ENCODE peak calls at places on chromosomes 11 and 22, in four cellular contexts. One of them, this sample, is unnamed.

GRCh38 chr11:124079631-124080318 is 35.5 kb upstream of the VWA5A start:
- DNase-seq in K562: peak; percentile 72
- DNase-seq in AG04450: no peak
- DNase-seq in sigmoid colon: no peak
- DNase-seq in this sample: no peak

GRCh38 chr11:84800755-84801346 is 826.3 kb downstream of the DLG2 start:
- DNase-seq in AG04450: peak; percentile 15
- DNase-seq in K562: no peak
- DNase-seq in sigmoid colon: no peak
- DNase-seq in this sample: no peak

GRCh38 chr22:44425356-44425755 is 72.7 kb downstream of the RTL6 start:
- DNase-seq in sigmoid colon: peak; percentile 37
- DNase-seq in AG04450: peak; percentile 20
- DNase-seq in K562: no peak
- DNase-seq in this sample: no peak

GRCh38 chr22:27581688-27582087 is 219.9 kb downstream of the MN1 start:
- DNase-seq in K562: no peak
- DNase-seq in sigmoid colon: peak; percentile 95
- DNase-seq in AG04450: peak; percentile 48
- DNase-seq in this sample: no peak

GRCh38 chr22:28381427-28382167 is 298.0 kb downstream of the TTC28 start:
- DNase-seq in AG04450: peak; percentile 8
- DNase-seq in sigmoid colon: no peak
- DNase-seq in K562: no peak
- DNase-seq in this sample: no peak

GRCh38 chr22:45438364-45438763 is 24.9 kb downstream of the RIBC2 start:
- DNase-seq in K562: no peak
- DNase-seq in sigmoid colon: no peak
- DNase-seq in AG04450: peak; percentile 65
- DNase-seq in this sample: no peak

GRCh38 chr22:46731246-46732040 is 6.6 kb downstream of the CERK start:
- DNase-seq in AG04450: no peak
- DNase-seq in K562: no peak
- DNase-seq in sigmoid colon: no peak
- DNase-seq in this sample: no peak

GRCh38 chr11:86476109-86476861 is 101.6 kb downstream of the CCDC81 start:
- DNase-seq in sigmoid colon: no peak
- DNase-seq in AG04450: no peak
- DNase-seq in K562: no peak
- DNase-seq in this sample: no peak

GRCh38 chr11:130051077-130051476 is 18.6 kb upstream of the APLP2 start:
- DNase-seq in K562: no peak
- DNase-seq in AG04450: no peak
- DNase-seq in sigmoid colon: no peak
- DNase-seq in this sample: no peak

GRCh38 chr11:71179877-71180276 is 72.5 kb downstream of the SHANK2 start:
- DNase-seq in K562: no peak
- DNase-seq in sigmoid colon: peak; percentile 29
- DNase-seq in AG04450: no peak
- DNase-seq in this sample: no peak

GRCh38 chr11:70109903-70110302 is 31.8 kb downstream of the ANO1 start:
- DNase-seq in K562: no peak
- DNase-seq in AG04450: no peak
- DNase-seq in sigmoid colon: no peak
- DNase-seq in this sample: no peak

GRCh38 chr22:37704645-37705044 is 7.8 kb downstream of the TRIOBP start:
- DNase-seq in AG04450: no peak
- DNase-seq in sigmoid colon: no peak
- DNase-seq in K562: no peak
- DNase-seq in this sample: no peak

GRCh38 chr11:105862736-105863367 is 159.2 kb downstream of the MSANTD4 start:
- DNase-seq in sigmoid colon: no peak
- DNase-seq in K562: no peak
- DNase-seq in AG04450: peak; percentile 13
- DNase-seq in this sample: peak; percentile 38

GRCh38 chr11:59025097-59025496 is 61.0 kb upstream of the GLYATL1B start:
- DNase-seq in K562: no peak
- DNase-seq in sigmoid colon: no peak
- DNase-seq in AG04450: no peak
- DNase-seq in this sample: no peak

GRCh38 chr22:28989484-28989883 is 72.1 kb downstream of the C22orf31 start:
- DNase-seq in AG04450: no peak
- DNase-seq in sigmoid colon: peak; percentile 66
- DNase-seq in K562: no peak
- DNase-seq in this sample: no peak

GRCh38 chr11:111064118-111064517 is 181.4 kb upstream of the POU2AF2 start:
- DNase-seq in AG04450: peak; percentile 64
- DNase-seq in K562: no peak
- DNase-seq in sigmoid colon: no peak
- DNase-seq in this sample: no peak

GRCh38 chr11:118892515-118892914 is 8.8 kb downstream of the CXCR5 start:
- DNase-seq in K562: no peak
- DNase-seq in AG04450: no peak
- DNase-seq in sigmoid colon: no peak
- DNase-seq in this sample: peak; percentile 93

GRCh38 chr22:33835196-33835788 is 85.0 kb downstream of the LARGE1 start:
- DNase-seq in AG04450: no peak
- DNase-seq in sigmoid colon: no peak
- DNase-seq in K562: no peak
- DNase-seq in this sample: no peak

GRCh38 chr11:47998733-47999359 is 18.5 kb downstream of the PTPRJ start:
- DNase-seq in K562: no peak
- DNase-seq in AG04450: no peak
- DNase-seq in sigmoid colon: no peak
- DNase-seq in this sample: no peak

GRCh38 chr22:47168900-47169800 is 406.7 kb downstream of the TBC1D22A start:
- DNase-seq in sigmoid colon: peak; percentile 46
- DNase-seq in K562: no peak
- DNase-seq in AG04450: no peak
- DNase-seq in this sample: no peak

GRCh38 chr11:86719781-86720463 is 47.5 kb upstream of the ME3 start:
- DNase-seq in K562: no peak
- DNase-seq in AG04450: no peak
- DNase-seq in sigmoid colon: no peak
- DNase-seq in this sample: no peak

GRCh38 chr11:100543386-100543785 is 143.7 kb upstream of the ARHGAP42 start:
- DNase-seq in K562: no peak
- DNase-seq in AG04450: no peak
- DNase-seq in sigmoid colon: no peak
- DNase-seq in this sample: no peak

GRCh38 chr11:22703040-22703439 is 36.6 kb downstream of the GAS2 start:
- DNase-seq in AG04450: peak; percentile 46
- DNase-seq in K562: no peak
- DNase-seq in sigmoid colon: no peak
- DNase-seq in this sample: no peak

GRCh38 chr11:45879803-45880685 is 5.4 kb upstream of the MAPK8IP1 start:
- DNase-seq in sigmoid colon: no peak
- DNase-seq in K562: peak; percentile 32
- DNase-seq in AG04450: no peak
- DNase-seq in this sample: no peak

GRCh38 chr11:45173064-45173463 is 26.6 kb downstream of the PRDM11 start:
- DNase-seq in AG04450: no peak
- DNase-seq in K562: no peak
- DNase-seq in sigmoid colon: no peak
- DNase-seq in this sample: no peak

DNA sequence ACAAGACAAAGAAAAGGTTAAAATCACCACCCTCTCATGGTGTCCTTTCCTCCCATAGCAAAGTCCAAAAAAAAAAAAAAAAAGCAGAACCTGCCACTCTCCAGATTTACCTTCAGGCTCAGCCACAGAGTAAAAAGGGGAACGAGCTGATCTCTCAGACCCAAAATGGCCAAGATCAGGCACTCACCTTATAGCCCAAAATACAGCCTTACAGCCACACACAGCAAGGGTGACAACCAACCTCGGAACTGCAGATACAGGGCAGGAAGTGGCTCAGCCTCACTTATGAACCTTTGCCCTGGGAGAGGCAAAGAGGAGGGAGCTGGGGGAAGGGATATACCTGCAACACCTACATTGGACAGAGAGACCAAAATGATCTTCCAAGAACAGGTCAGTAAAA is 4.5 kb downstream of the FHIP1B start:
- DNase-seq in sigmoid colon: no peak
- DNase-seq in K562: no peak
- DNase-seq in AG04450: no peak
- DNase-seq in this sample: peak; percentile 48
- H3K4me3 ChIP-seq in sigmoid colon: no peak overlapping the region
- H3K4me3 ChIP-seq in K562: no peak overlapping the region
- H3K4me3 ChIP-seq in AG04450: no peak overlapping the region
- H3K4me3 ChIP-seq in this sample: no peak overlapping the region

GRCh38 chr22:42770941-42771647 is 50.4 kb upstream of the A4GALT start:
- DNase-seq in K562: no peak
- DNase-seq in sigmoid colon: no peak
- DNase-seq in AG04450: no peak
- DNase-seq in this sample: no peak
- H3K4me3 ChIP-seq in K562: no peak overlapping the region
- H3K4me3 ChIP-seq in sigmoid colon: no peak overlapping the region
- H3K4me3 ChIP-seq in AG04450: no peak overlapping the region
- H3K4me3 ChIP-seq in this sample: no peak overlapping the region

GRCh38 chr11:61869636-61870428 is 21.5 kb downstream of the FADS3 start:
- DNase-seq in AG04450: no peak
- DNase-seq in K562: peak; percentile 82
- DNase-seq in sigmoid colon: no peak
- DNase-seq in this sample: no peak

GRCh38 chr11:61870429-61871039 is 20.8 kb downstream of the FADS3 start:
- DNase-seq in AG04450: no peak
- DNase-seq in K562: no peak
- DNase-seq in sigmoid colon: no peak
- DNase-seq in this sample: no peak

GRCh38 chr11:61868601-61869476 is 22.5 kb downstream of the FADS3 start:
- DNase-seq in AG04450: no peak
- DNase-seq in sigmoid colon: no peak
- DNase-seq in K562: no peak
- DNase-seq in this sample: no peak

GRCh38 chr11:61872935-61873565 is 18.3 kb downstream of the FADS3 start:
- DNase-seq in sigmoid colon: peak; percentile 61
- DNase-seq in K562: no peak
- DNase-seq in AG04450: no peak
- DNase-seq in this sample: no peak

GRCh38 chr11:61871158-61871597 is 20.2 kb downstream of the FADS3 start:
- DNase-seq in K562: peak; percentile 90
- DNase-seq in sigmoid colon: peak; percentile 88
- DNase-seq in AG04450: peak; percentile 36
- DNase-seq in this sample: peak; percentile 51
- H3K4me3 ChIP-seq in K562: no peak overlapping the region
- H3K4me3 ChIP-seq in sigmoid colon: no peak overlapping the region
- H3K4me3 ChIP-seq in AG04450: peak overlapping the region; percentile 43
- H3K4me3 ChIP-seq in this sample: peak overlapping the region; percentile 42

GRCh38 chr11:68750197-68750987 is 928 bp downstream of the TESMIN start:
- DNase-seq in AG04450: no peak
- DNase-seq in sigmoid colon: no peak
- DNase-seq in K562: peak; percentile 36
- DNase-seq in this sample: no peak
- H3K4me3 ChIP-seq in AG04450: no peak overlapping the region
- H3K4me3 ChIP-seq in sigmoid colon: peak overlapping the region; percentile 50
- H3K4me3 ChIP-seq in K562: peak overlapping the region; percentile 62
- H3K4me3 ChIP-seq in this sample: no peak overlapping the region

GRCh38 chr11:35682230-35683195 is 19.9 kb downstream of the TRIM44 start:
- DNase-seq in AG04450: no peak
- DNase-seq in K562: no peak
- DNase-seq in sigmoid colon: no peak
- DNase-seq in this sample: no peak
- H3K4me3 ChIP-seq in AG04450: no peak overlapping the region
- H3K4me3 ChIP-seq in K562: no peak overlapping the region
- H3K4me3 ChIP-seq in sigmoid colon: no peak overlapping the region
- H3K4me3 ChIP-seq in this sample: no peak overlapping the region

GRCh38 chr11:2928605-2929510 is at the start of gene PHLDA2:
- DNase-seq in AG04450: peak; percentile 48
- DNase-seq in K562: peak; percentile 73
- DNase-seq in sigmoid colon: peak; percentile 71
- DNase-seq in this sample: no peak
- H3K4me3 ChIP-seq in AG04450: peak within 1 kb of the TSS; percentile 77
- H3K4me3 ChIP-seq in K562: peak within 1 kb of the TSS; percentile 76
- H3K4me3 ChIP-seq in sigmoid colon: peak within 1 kb of the TSS; percentile 47
- H3K4me3 ChIP-seq in this sample: no peak within 1 kb of the TSS

GRCh38 chr11:73376803-73377629 is 817 bp downstream of the RELT start:
- DNase-seq in sigmoid colon: peak; percentile 78
- DNase-seq in K562: peak; percentile 74
- DNase-seq in AG04450: no peak
- DNase-seq in this sample: no peak

GRCh38 chr11:73380321-73380720 is 4.1 kb downstream of the RELT start:
- DNase-seq in K562: no peak
- DNase-seq in AG04450: no peak
- DNase-seq in sigmoid colon: no peak
- DNase-seq in this sample: no peak

GRCh38 chr11:73380897-73381410 is 4.8 kb downstream of the RELT start:
- DNase-seq in sigmoid colon: no peak
- DNase-seq in AG04450: no peak
- DNase-seq in K562: no peak
- DNase-seq in this sample: no peak

GRCh38 chr11:73381589-73381988 is 5.4 kb downstream of the RELT start:
- DNase-seq in K562: no peak
- DNase-seq in AG04450: no peak
- DNase-seq in sigmoid colon: no peak
- DNase-seq in this sample: no peak

DNA sequence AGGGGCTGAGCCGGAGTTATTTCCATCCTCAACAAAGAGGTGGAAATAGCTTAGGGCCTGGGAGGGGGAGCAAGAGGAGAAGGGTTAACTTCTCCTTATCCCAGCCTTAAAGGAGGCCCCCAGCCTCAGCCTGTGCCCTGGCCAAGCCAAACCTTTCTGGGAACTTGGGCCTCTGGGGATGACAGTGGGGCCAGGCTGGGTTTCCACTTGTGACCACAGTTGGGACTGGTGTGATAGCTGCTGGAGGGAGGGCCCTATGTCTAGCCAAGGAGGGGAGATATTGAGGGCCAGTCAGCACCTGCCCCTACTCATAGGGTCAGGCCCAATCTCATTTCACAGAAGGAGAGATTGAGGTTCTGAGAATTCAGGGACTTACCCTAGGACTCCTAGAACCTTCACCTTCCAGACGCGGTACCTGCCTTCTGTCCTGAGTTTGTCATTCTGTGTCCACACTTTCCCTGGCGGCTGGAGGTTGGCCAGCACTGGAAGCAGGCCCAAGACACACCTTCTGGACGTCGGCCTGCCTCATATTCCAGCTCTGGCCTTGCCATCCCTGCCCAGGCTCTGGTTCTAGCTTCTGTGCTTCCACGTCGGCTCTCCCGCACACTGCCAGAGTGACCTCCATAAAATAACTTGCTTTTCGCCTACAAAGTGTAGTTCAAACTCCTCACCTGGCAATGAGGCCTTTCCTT is 3.1 kb downstream of the RELT start:
- DNase-seq in AG04450: no peak
- DNase-seq in sigmoid colon: no peak
- DNase-seq in K562: peak; percentile 19
- DNase-seq in this sample: no peak
- H3K4me3 ChIP-seq in AG04450: no peak overlapping the region
- H3K4me3 ChIP-seq in sigmoid colon: no peak overlapping the region
- H3K4me3 ChIP-seq in K562: no peak overlapping the region
- H3K4me3 ChIP-seq in this sample: no peak overlapping the region

GRCh38 chr11:134488512-134488911 is 76.5 kb upstream of the B3GAT1 start:
- DNase-seq in sigmoid colon: no peak
- DNase-seq in AG04450: no peak
- DNase-seq in K562: no peak
- DNase-seq in this sample: no peak
- H3K4me3 ChIP-seq in sigmoid colon: no peak overlapping the region
- H3K4me3 ChIP-seq in AG04450: no peak overlapping the region
- H3K4me3 ChIP-seq in K562: no peak overlapping the region
- H3K4me3 ChIP-seq in this sample: no peak overlapping the region